ENCODE peak calls at places on chromosomes 4 and X, in seven cellular contexts. A is IMR-90; N is CD8-positive, alpha-beta memory T cell; O is heart left ventricle; S is H9; Z is CD8-positive, alpha-beta T cell; G is A549. J is an unnamed sample. For H3K9me3, the result is how much of the 10 kb centered on the place peaks cover.

GRCh38 chr4:17511041-17511949 is 595 bp downstream of the QDPR start:
- DNase-seq in A (peak), N (no peak), O (peak), S (peak), Z (peak), G (peak), J (no peak)

GRCh38 chrX:36684053-36684452 is 324.1 kb upstream of the FAM47C start:
- DNase-seq in A (no peak), N (no peak), O (no peak), S (no peak), Z (no peak), G (no peak), J (no peak)

GRCh38 chrX:107711521-107712041 is 64.0 kb downstream of the TSC22D3 start:
- DNase-seq in A (no peak), N (peak), O (no peak), S (no peak), Z (no peak), G (no peak), J (no peak)

GRCh38 chr4:5962416-5962815 is 55.8 kb downstream of the C4orf50 start:
- DNase-seq in A (no peak), N (no peak), O (no peak), S (no peak), Z (no peak), G (no peak), J (no peak)

GRCh38 chr4:2598661-2599654 is 62.5 kb downstream of the FAM193A start:
- DNase-seq in A (peak), N (no peak), O (no peak), S (peak), Z (no peak), G (peak), J (no peak)

GRCh38 chr4:149493492-149493891 is 322.2 kb downstream of the IQCM start:
- DNase-seq in A (no peak), N (no peak), O (no peak), S (no peak), Z (no peak), G (peak), J (no peak)

GRCh38 chrX:148441387-148441786 is 59.0 kb upstream of the AFF2 start:
- DNase-seq in A (no peak), N (no peak), O (no peak), S (peak), Z (no peak), G (no peak), J (no peak)

GRCh38 chr4:158121203-158121586 is 51.6 kb downstream of the GASK1B start:
- DNase-seq in A (peak), N (no peak), O (no peak), S (no peak), Z (no peak), G (peak), J (peak)

GRCh38 chr4:87848622-87849351 is 16.0 kb downstream of the MEPE start:
- DNase-seq in A (peak), N (no peak), O (no peak), S (peak), Z (no peak), G (peak), J (peak)

GRCh38 chrX:40278340-40279090 is 180.8 kb upstream of the BCOR start:
- DNase-seq in A (no peak), N (peak), O (no peak), S (no peak), Z (peak), G (peak), J (no peak)

GRCh38 chr4:176964116-176964691 is 171.5 kb upstream of the VEGFC start:
- DNase-seq in A (no peak), N (no peak), O (no peak), S (peak), Z (no peak), G (peak), J (no peak)

GRCh38 chr4:75490155-75490554 is 24.0 kb downstream of the RCHY1 start:
- DNase-seq in A (peak), N (no peak), O (no peak), S (no peak), Z (no peak), G (peak), J (peak)

GRCh38 chr4:8248091-8248490 is 21.5 kb upstream of the HTRA3 start:
- DNase-seq in A (no peak), N (no peak), O (no peak), S (no peak), Z (no peak), G (peak), J (no peak)

GRCh38 chr4:80071643-80072606 is 1.1 kb downstream of the ANTXR2 start:
- DNase-seq in A (peak), N (peak), O (peak), S (peak), Z (peak), G (peak), J (no peak)

GRCh38 chr4:98199247-98199646 is 56.0 kb upstream of the STPG2 start:
- DNase-seq in A (no peak), N (no peak), O (no peak), S (no peak), Z (no peak), G (no peak), J (no peak)

GRCh38 chr4:75924309-75924708 is 16.5 kb downstream of the NAAA start:
- DNase-seq in A (no peak), N (no peak), O (no peak), S (no peak), Z (no peak), G (no peak), J (no peak)

GRCh38 chr4:70640192-70640591 is 11.6 kb downstream of the ENAM start:
- DNase-seq in A (no peak), N (no peak), O (no peak), S (no peak), Z (no peak), G (no peak), J (no peak)

GRCh38 chr4:109169160-109169559 is 133.3 kb downstream of the COL25A1 start:
- DNase-seq in A (peak), N (no peak), O (no peak), S (no peak), Z (no peak), G (no peak), J (no peak)

GRCh38 chr4:147340111-147340510 is 140.8 kb upstream of the EDNRA start:
- DNase-seq in A (peak), N (no peak), O (no peak), S (no peak), Z (no peak), G (no peak), J (no peak)

GRCh38 chr4:161936625-161937133 is 227.1 kb downstream of the FSTL5 start:
- DNase-seq in A (peak), N (no peak), O (no peak), S (no peak), Z (no peak), G (peak), J (no peak)

GRCh38 chrX:132613801-132614200 is 125.0 kb upstream of the MBNL3 start:
- DNase-seq in A (no peak), N (no peak), O (no peak), S (no peak), Z (no peak), G (no peak), J (no peak)

GRCh38 chr4:143384381-143384994 is 47.8 kb downstream of the GAB1 start:
- DNase-seq in A (peak), N (no peak), O (no peak), S (no peak), Z (no peak), G (no peak), J (no peak)

GRCh38 chr4:19164334-19164733 is 1087.4 kb upstream of the SLIT2 start:
- DNase-seq in A (no peak), N (no peak), O (no peak), S (no peak), Z (no peak), G (no peak), J (no peak)

GRCh38 chr4:21802406-21802805 is 146.2 kb downstream of the KCNIP4 start:
- DNase-seq in A (no peak), N (no peak), O (no peak), S (no peak), Z (no peak), G (peak), J (no peak)

GRCh38 chr4:54238389-54238788 is 9.3 kb downstream of the PDGFRA start:
- DNase-seq in A (no peak), N (no peak), O (no peak), S (no peak), Z (no peak), G (no peak), J (no peak)

GRCh38 chrX:139831689-139832456 is 101.0 kb downstream of the ATP11C start:
- DNase-seq in A (peak), N (no peak), O (no peak), S (no peak), Z (no peak), G (peak), J (peak)

GRCh38 chrX:151641564-151641963 is 53.7 kb upstream of the PRRG3 start:
- DNase-seq in A (no peak), N (no peak), O (no peak), S (no peak), Z (no peak), G (no peak), J (no peak)

GRCh38 chr4:742742-743311 is 37.2 kb downstream of the PCGF3 start:
- DNase-seq in A (peak), N (peak), O (peak), S (peak), Z (peak), G (peak), J (no peak)

GRCh38 chr4:83010522-83011318 is at the start of gene LIN54:
- DNase-seq in A (peak), N (peak), O (peak), S (peak), Z (peak), G (peak), J (no peak)

GRCh38 chr4:100461796-100462195 is 56.0 kb downstream of the EMCN start:
- DNase-seq in A (no peak), N (no peak), O (no peak), S (no peak), Z (no peak), G (peak), J (no peak)

GRCh38 chr4:100495074-100495473 is 22.7 kb downstream of the EMCN start:
- DNase-seq in A (no peak), N (no peak), O (no peak), S (no peak), Z (no peak), G (no peak), J (no peak)

GRCh38 chr4:174365018-174365587 is 81.4 kb downstream of the CEP44 start:
- DNase-seq in A (peak), N (no peak), O (no peak), S (no peak), Z (no peak), G (peak), J (peak)

GRCh38 chr4:7160439-7160838 is 31.9 kb upstream of the SORCS2 start:
- DNase-seq in A (no peak), N (no peak), O (peak), S (peak), Z (no peak), G (no peak), J (no peak)

DNA sequence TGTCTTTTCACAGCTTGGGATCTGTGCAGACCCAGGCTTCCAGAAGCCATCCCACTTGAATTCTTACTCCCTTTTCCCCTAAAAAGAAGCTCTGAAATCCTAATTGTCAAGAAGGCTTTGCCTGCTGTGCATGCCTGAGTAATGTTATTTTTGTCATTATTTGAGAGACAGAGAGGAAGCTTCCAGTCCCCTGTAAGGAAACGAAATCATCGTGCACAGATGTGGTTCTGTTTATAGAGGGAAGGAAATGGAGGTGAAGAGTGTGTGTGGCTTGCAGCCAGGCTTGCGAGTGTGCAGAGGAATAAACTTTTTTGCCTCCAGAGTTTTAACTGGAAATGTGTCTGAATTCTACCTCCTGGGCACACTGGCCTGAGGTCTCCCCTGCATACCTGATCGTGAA is 70.2 kb downstream of the TBL1X start:
- DNase-seq in A (peak), N (no peak), O (no peak), S (no peak), Z (no peak), G (no peak), J (no peak)
- H3K27ac ChIP-seq in A (no peak), N (no peak), O (no peak), S (no peak), Z (no peak), G (no peak), J (no peak)

GRCh38 chr4:71862315-71862714 is 78.4 kb upstream of the GC start:
- DNase-seq in A (no peak), N (no peak), O (no peak), S (no peak), Z (no peak), G (no peak), J (no peak)
- H3K9me3 ChIP-seq in A (under half), N (under half), O (under half), S (under half), Z (under half), G (under half), J (under half)

GRCh38 chr4:182679531-182679930 is 237.7 kb downstream of the DCTD start:
- DNase-seq in A (no peak), N (no peak), O (no peak), S (no peak), Z (no peak), G (no peak), J (no peak)
- H3K27ac ChIP-seq in A (no peak), N (no peak), O (no peak), S (no peak), Z (no peak), G (no peak), J (no peak)

DNA sequence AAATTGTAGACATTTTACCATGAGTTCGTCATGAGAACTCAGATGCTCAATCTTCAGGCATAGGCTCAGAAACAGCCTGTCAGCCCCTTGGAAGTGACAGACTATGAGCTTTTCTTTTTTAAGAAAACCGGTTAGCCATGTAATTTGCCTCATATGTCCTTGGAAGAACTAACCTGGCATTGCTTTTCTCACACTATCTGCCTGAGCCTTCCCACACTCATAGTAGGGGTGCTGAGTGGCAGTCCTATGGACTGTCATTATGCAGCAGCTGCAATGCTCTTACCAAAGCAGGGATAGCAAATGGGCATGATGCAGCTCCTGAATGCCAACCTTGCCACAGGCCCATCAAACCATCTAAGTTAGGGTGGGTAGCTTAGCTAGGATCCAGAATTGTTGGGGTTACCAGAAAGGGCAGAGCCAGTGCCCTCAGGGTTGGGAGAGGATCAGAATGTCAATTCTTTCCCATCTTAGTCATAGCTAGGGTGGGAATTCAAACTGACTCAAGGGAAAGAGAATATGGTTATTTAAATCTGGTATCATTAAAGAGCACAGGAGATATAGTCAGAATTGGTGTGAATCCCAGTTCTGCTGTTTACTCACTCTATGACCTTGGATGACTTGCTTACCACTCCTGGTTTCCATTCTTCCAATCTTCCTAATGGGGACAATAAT is 230.6 kb upstream of the CPEB2 start:
- DNase-seq in A (no peak), N (no peak), O (no peak), S (no peak), Z (no peak), G (no peak), J (no peak)
- H3K9me3 ChIP-seq in A (under half), N (under half), O (under half), S (under half), Z (under half), G (under half), J (under half)

GRCh38 chr4:153000068-153000420 is 63.9 kb downstream of the FHDC1 start:
- DNase-seq in A (no peak), N (no peak), O (no peak), S (no peak), Z (no peak), G (no peak), J (no peak)
- H3K27ac ChIP-seq in A (no peak), N (no peak), O (no peak), S (no peak), Z (no peak), G (no peak), J (no peak)

GRCh38 chr4:12110607-12111006 is 681.9 kb upstream of the HS3ST1 start:
- DNase-seq in A (no peak), N (no peak), O (no peak), S (no peak), Z (no peak), G (no peak), J (no peak)
- H3K9me3 ChIP-seq in A (under half), N (under half), O (under half), S (under half), Z (under half), G (under half), J (under half)

GRCh38 chr4:41203841-41204240 is 10.5 kb downstream of the APBB2 start:
- DNase-seq in A (no peak), N (no peak), O (no peak), S (no peak), Z (no peak), G (no peak), J (no peak)

GRCh38 chr4:41205854-41206460 is 8.4 kb downstream of the APBB2 start:
- DNase-seq in A (peak), N (no peak), O (no peak), S (no peak), Z (no peak), G (no peak), J (no peak)

GRCh38 chr4:41205130-41205529 is 9.2 kb downstream of the APBB2 start:
- DNase-seq in A (no peak), N (no peak), O (no peak), S (no peak), Z (no peak), G (no peak), J (no peak)

GRCh38 chr4:41203169-41203568 is 11.2 kb downstream of the APBB2 start:
- DNase-seq in A (peak), N (no peak), O (no peak), S (no peak), Z (no peak), G (no peak), J (no peak)

GRCh38 chr4:41204400-41204978 is 9.9 kb downstream of the APBB2 start:
- DNase-seq in A (peak), N (no peak), O (peak), S (no peak), Z (no peak), G (peak), J (no peak)
- H3K27ac ChIP-seq in A (no peak), N (no peak), O (peak), S (no peak), Z (no peak), G (peak), J (peak)

DNA sequence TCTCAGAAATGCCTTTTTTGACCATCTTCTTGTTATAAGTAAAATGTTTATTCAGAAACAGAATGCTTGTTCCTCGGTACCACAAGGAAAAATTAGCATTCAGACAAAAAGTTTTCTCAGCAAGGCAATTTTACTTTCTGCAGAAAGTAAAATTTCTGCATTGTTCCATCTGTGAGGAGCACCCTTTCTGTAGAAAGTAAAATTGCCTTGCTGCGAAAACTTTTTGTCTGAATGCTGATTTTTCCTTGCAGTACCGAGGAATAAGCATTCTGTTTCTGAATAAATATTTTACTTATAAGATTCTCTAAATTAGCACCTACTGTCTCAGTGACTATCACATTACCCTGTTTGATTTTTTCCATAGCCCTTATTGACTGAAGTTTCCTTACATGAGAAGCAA is 24.8 kb downstream of the ITGB1BP2 start:
- DNase-seq in A (no peak), N (no peak), O (no peak), S (no peak), Z (no peak), G (no peak), J (no peak)
- H3K9me3 ChIP-seq in A (under half), N (under half), O (under half), S (under half), Z (under half), G (under half), J (under half)